ENCODE peak calls at places on chromosomes 6 and 20, in four cellular contexts. O, C, R and F are unnamed samples.

GRCh38 chr20:62360854-62361798 is 6.0 kb downstream of the LAMA5 start:
- DNase-seq in O (no peak), C (peak), R (no peak), F (no peak)

GRCh38 chr6:42958125-42958524 is 2.4 kb upstream of the GNMT start:
- DNase-seq in O (no peak), C (no peak), R (no peak), F (no peak)

GRCh38 chr6:134123666-134124208 is 71.3 kb upstream of the SLC2A12 start:
- DNase-seq in O (peak), C (peak), R (no peak), F (peak)

GRCh38 chr6:89566011-89566775 is 72.4 kb downstream of the LYRM2 start:
- DNase-seq in O (no peak), C (no peak), R (no peak), F (no peak)

GRCh38 chr6:84825461-84825860 is 61.1 kb upstream of the TBX18 start:
- DNase-seq in O (peak), C (no peak), R (no peak), F (peak)

GRCh38 chr20:63309261-63310071 is 16.5 kb downstream of the COL20A1 start:
- DNase-seq in O (no peak), C (peak), R (no peak), F (no peak)

GRCh38 chr20:62350629-62351422 is 16.3 kb downstream of the LAMA5 start:
- DNase-seq in O (no peak), C (peak), R (no peak), F (no peak)

GRCh38 chr6:24489881-24490280 is 503 bp upstream of the GPLD1 start:
- DNase-seq in O (peak), C (no peak), R (no peak), F (peak)

GRCh38 chr20:47360489-47361267 is 4.2 kb upstream of the ZMYND8 start:
- DNase-seq in O (peak), C (peak), R (no peak), F (peak)